ENCODE peak calls at places on chromosome 17, in six cellular contexts. O is AG09309, K is BE2C, C is astrocyte of the cerebellum, X is brain microvascular endothelial cell, Q is transverse colon. L is an unnamed sample.

GRCh38 chr17:7323731-7324437 is 5.3 kb downstream of the NEURL4 start:
- DNase-seq in C (no peak), K (peak; percentile 61), O (no peak), Q (peak; percentile 65), X (peak; percentile 42), L (no peak)

GRCh38 chr17:27079660-27080059 is 214.3 kb upstream of the WSB1 start:
- DNase-seq in X (no peak), Q (no peak), K (no peak), O (no peak), C (no peak), L (no peak)

GRCh38 chr17:64773836-64774761 is 112.0 kb upstream of the SMURF2 start:
- DNase-seq in Q (peak; percentile 90), X (peak; percentile 47), K (peak; percentile 55), C (peak; percentile 12), O (peak; percentile 20), L (no peak)

GRCh38 chr17:72455562-72455961 is 334.7 kb downstream of the SOX9 start:
- DNase-seq in C (no peak), X (no peak), O (no peak), K (peak; percentile 32), Q (no peak), L (no peak)

GRCh38 chr17:71189493-71189831 is 931.4 kb upstream of the SOX9 start:
- DNase-seq in Q (no peak), C (no peak), X (no peak), K (no peak), O (no peak), L (no peak)

GRCh38 chr17:2203818-2204217 is 99.8 kb downstream of the SMG6 start:
- DNase-seq in K (no peak), O (no peak), Q (no peak), X (no peak), C (no peak), L (no peak)

GRCh38 chr17:69625449-69625848 is 211.0 kb downstream of the MAP2K6 start:
- DNase-seq in K (no peak), X (no peak), Q (no peak), C (no peak), O (no peak), L (no peak)

GRCh38 chr17:20051624-20052023 is 42.5 kb downstream of the SPECC1 start:
- DNase-seq in K (no peak), Q (no peak), O (no peak), X (no peak), C (no peak), L (no peak)

GRCh38 chr17:28889996-28890395 is 7.5 kb downstream of the FLOT2 start:
- DNase-seq in Q (no peak), C (no peak), O (no peak), K (no peak), X (no peak), L (peak; percentile 3)

GRCh38 chr17:57097832-57098421 is 12.9 kb downstream of the AKAP1 start:
- DNase-seq in K (peak; percentile 57), O (peak; percentile 51), X (peak; percentile 63), Q (no peak), C (peak; percentile 83), L (peak; percentile 67)

GRCh38 chr17:7173687-7174602 is 5.2 kb downstream of the ASGR1 start:
- DNase-seq in K (no peak), O (no peak), C (no peak), X (no peak), Q (peak; percentile 50), L (peak; percentile 56)

GRCh38 chr17:37824534-37825485 is 80.0 kb upstream of the HNF1B start:
- DNase-seq in O (no peak), K (no peak), C (peak; percentile 76), Q (no peak), X (peak; percentile 77), L (no peak)

GRCh38 chr17:83201206-83202001 is 122.0 kb downstream of the METRNL start:
- DNase-seq in O (no peak), Q (peak; percentile 2), X (no peak), K (peak; percentile 2), C (no peak), L (no peak)

GRCh38 chr17:31074772-31075538 is 19.8 kb upstream of the NF1 start:
- DNase-seq in X (peak; percentile 61), Q (no peak), C (peak; percentile 60), O (no peak), K (no peak), L (no peak)

DNA sequence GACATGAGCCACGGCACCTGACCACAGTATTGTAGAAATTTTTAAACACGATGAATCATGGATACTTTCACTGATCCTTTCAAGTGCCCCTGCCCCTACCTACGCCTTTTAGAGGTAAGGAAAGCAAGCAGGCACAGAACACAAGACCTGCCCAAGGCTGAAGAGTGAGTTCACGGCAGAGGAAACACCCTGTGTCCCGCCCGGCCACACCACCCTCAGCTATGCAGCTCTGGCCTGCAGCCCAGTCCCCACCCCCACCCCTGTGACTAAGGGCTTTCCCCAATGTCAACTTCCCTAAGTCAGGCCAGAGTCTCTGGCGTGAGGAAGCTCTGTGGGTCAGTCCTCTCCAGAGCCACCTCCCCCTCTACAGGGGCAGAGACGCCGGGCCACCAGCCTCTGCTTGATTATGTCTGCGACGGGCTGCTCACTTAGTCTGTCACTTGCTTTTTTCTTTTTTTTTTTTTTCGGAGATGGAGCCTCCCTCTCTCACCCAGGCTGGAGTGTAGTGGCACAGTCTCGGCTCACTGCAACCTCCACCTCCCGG is 8.4 kb downstream of the SLC16A5 start:
- DNase-seq in C (no peak), Q (peak; percentile 88), X (peak; percentile 41), O (no peak), K (no peak), L (peak; percentile 73)
- H3K4me3 ChIP-seq in C (no peak overlapping the region), Q (no peak overlapping the region), X (no peak overlapping the region), O (no peak overlapping the region), K (no peak overlapping the region), L (no peak overlapping the region)

DNA sequence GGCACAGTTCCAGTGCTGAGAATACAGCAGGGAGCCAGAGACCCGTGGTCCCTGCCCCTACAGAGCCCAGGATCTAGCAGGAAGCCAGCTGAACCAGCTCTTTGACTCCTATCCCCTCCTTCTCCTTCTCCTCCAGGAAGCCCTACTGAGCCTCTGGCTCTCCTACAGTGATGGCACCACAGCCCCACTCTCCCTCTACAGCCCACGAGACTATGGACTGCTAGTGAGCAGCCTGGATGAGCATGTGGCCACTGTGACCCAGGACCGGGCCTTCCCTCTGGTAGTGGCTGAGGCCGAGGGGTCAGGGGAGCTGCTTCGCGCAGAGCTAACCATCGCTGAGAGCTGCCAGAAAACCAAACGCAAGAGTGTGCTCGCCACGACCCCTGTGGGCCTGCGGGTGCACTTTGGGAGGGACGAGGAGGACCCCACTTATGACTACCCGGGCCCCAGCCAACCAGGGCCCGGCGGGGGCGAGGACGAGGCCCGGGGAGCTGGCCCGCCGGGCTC is 57.7 kb downstream of the TMEM132E start:
- DNase-seq in O (no peak), K (no peak), Q (no peak), X (no peak), C (no peak), L (no peak)
- H3K4me3 ChIP-seq in O (no peak overlapping the region), K (no peak overlapping the region), Q (no peak overlapping the region), X (no peak overlapping the region), C (no peak overlapping the region), L (no peak overlapping the region)

GRCh38 chr17:47901423-47901822 is 5.4 kb downstream of the SP2 start:
- DNase-seq in K (no peak), X (no peak), C (no peak), Q (no peak), O (no peak), L (no peak)
- H3K4me3 ChIP-seq in K (no peak overlapping the region), X (no peak overlapping the region), C (no peak overlapping the region), Q (no peak overlapping the region), O (no peak overlapping the region), L (no peak overlapping the region)

GRCh38 chr17:48294989-48295892 is 134.8 kb downstream of the SKAP1 start:
- DNase-seq in C (no peak), K (no peak), Q (no peak), O (no peak), X (no peak), L (no peak)
- H3K4me3 ChIP-seq in C (no peak overlapping the region), K (no peak overlapping the region), Q (no peak overlapping the region), O (no peak overlapping the region), X (no peak overlapping the region), L (no peak overlapping the region)

GRCh38 chr17:17527534-17527933 is 31.3 kb upstream of the RASD1 start:
- DNase-seq in K (peak; percentile 2), C (no peak), Q (no peak), O (no peak), X (no peak), L (no peak)

GRCh38 chr17:17525956-17526355 is 29.8 kb upstream of the RASD1 start:
- DNase-seq in O (no peak), C (no peak), X (no peak), Q (no peak), K (no peak), L (peak; percentile 17)

GRCh38 chr17:17528696-17529652 is 32.8 kb upstream of the RASD1 start:
- DNase-seq in C (no peak), X (no peak), O (no peak), K (peak; percentile 1), Q (no peak), L (no peak)

GRCh38 chr17:17526369-17526768 is 30.2 kb upstream of the RASD1 start:
- DNase-seq in C (no peak), Q (no peak), O (no peak), X (no peak), K (no peak), L (peak; percentile 62)

GRCh38 chr17:17528101-17528500 is 31.9 kb upstream of the RASD1 start:
- DNase-seq in C (no peak), K (peak; percentile 4), O (no peak), X (no peak), Q (no peak), L (peak; percentile 19)
- H3K4me3 ChIP-seq in C (no peak overlapping the region), K (no peak overlapping the region), O (no peak overlapping the region), X (no peak overlapping the region), Q (no peak overlapping the region), L (no peak overlapping the region)

DNA sequence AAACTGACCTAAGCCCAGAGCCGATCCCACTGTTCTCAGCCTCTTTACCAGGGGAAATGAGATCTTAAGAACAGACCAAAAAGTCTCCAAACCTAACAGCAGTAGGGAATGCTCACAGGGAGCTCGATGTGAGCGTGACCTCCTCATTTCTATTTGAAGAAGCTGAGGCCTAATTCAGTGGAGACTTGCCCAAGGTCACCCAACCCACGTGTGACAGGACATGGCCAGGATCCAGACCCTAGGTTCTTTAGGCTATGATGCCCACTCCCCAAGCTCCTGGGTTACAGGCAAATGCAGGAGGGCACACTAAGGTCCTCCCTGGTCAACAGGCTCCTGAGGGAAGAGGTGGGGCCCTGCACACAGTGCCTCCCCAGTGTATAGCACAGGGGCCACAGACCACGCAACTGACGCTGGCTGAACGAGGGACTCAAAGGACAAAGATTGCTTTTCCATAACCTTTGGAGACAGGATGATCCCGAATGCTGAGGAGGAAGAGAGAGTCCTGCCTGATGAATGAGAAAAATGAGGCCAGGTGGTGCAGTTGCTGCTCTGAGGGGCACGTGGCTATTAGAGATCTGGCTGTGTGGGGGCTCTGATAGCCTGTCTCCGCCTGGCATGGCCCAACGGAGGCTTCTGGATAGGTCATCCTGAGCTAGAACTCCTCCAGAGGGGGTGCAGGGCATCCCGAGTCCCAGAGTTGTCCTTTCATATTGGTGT is 24.0 kb downstream of the MAP3K14 start:
- DNase-seq in X (no peak), C (no peak), K (no peak), O (no peak), Q (no peak), L (no peak)
- H3K4me3 ChIP-seq in X (no peak overlapping the region), C (no peak overlapping the region), K (no peak overlapping the region), O (no peak overlapping the region), Q (no peak overlapping the region), L (no peak overlapping the region)

GRCh38 chr17:78485416-78486168 is 91.6 kb downstream of the DNAH17 start:
- DNase-seq in O (no peak), K (no peak), C (no peak), Q (no peak), X (no peak), L (no peak)
- H3K4me3 ChIP-seq in O (no peak overlapping the region), K (no peak overlapping the region), C (no peak overlapping the region), Q (no peak overlapping the region), X (no peak overlapping the region), L (no peak overlapping the region)

GRCh38 chr17:81267390-81268067 is 27.6 kb downstream of the SLC38A10 start:
- DNase-seq in C (no peak), O (no peak), Q (no peak), K (no peak), X (no peak), L (no peak)
- H3K4me3 ChIP-seq in C (no peak overlapping the region), O (no peak overlapping the region), Q (no peak overlapping the region), K (no peak overlapping the region), X (no peak overlapping the region), L (no peak overlapping the region)

L was measured in heart left ventricle.